ENCODE peak calls at places on chromosome 13, in four cellular contexts. One of them, this sample, is unnamed.

GRCh38 chr13:107208889-107209288 is 641.0 kb upstream of the ARGLU1 start:
- DNase-seq in colonic mucosa: no peak
- DNase-seq in DND-41: no peak
- DNase-seq in heart right ventricle: peak; percentile 9
- DNase-seq in this sample: no peak

GRCh38 chr13:32116210-32116609 is 84.6 kb downstream of the FRY start:
- DNase-seq in DND-41: no peak
- DNase-seq in heart right ventricle: no peak
- DNase-seq in colonic mucosa: no peak
- DNase-seq in this sample: peak; percentile 96

GRCh38 chr13:77779461-77780272 is 82.2 kb downstream of the SLAIN1 start:
- DNase-seq in colonic mucosa: peak; percentile 26
- DNase-seq in heart right ventricle: peak; percentile 59
- DNase-seq in DND-41: peak; percentile 28
- DNase-seq in this sample: peak; percentile 92

GRCh38 chr13:51759240-51759639 is 44.7 kb downstream of the DHRS12 start:
- DNase-seq in DND-41: no peak
- DNase-seq in colonic mucosa: no peak
- DNase-seq in heart right ventricle: no peak
- DNase-seq in this sample: no peak

GRCh38 chr13:98827449-98827848 is 75.0 kb upstream of the SLC15A1 start:
- DNase-seq in heart right ventricle: no peak
- DNase-seq in colonic mucosa: no peak
- DNase-seq in DND-41: no peak
- DNase-seq in this sample: peak; percentile 12

GRCh38 chr13:23378009-23378632 is 55.4 kb downstream of the SACS start:
- DNase-seq in heart right ventricle: peak; percentile 51
- DNase-seq in DND-41: peak; percentile 12
- DNase-seq in colonic mucosa: peak; percentile 37
- DNase-seq in this sample: peak; percentile 81

GRCh38 chr13:108225440-108225839 is 7.2 kb downstream of the ABHD13 start:
- DNase-seq in heart right ventricle: no peak
- DNase-seq in DND-41: no peak
- DNase-seq in colonic mucosa: no peak
- DNase-seq in this sample: peak; percentile 37

GRCh38 chr13:114035583-114036501 is 62.0 kb upstream of the C13orf46 start:
- DNase-seq in colonic mucosa: no peak
- DNase-seq in DND-41: no peak
- DNase-seq in heart right ventricle: no peak
- DNase-seq in this sample: no peak

GRCh38 chr13:49220035-49220855 is at the start of gene MLNR:
- DNase-seq in DND-41: no peak
- DNase-seq in heart right ventricle: peak; percentile 16
- DNase-seq in colonic mucosa: peak; percentile 44
- DNase-seq in this sample: no peak

GRCh38 chr13:40058757-40059236 is 403.3 kb downstream of the COG6 start:
- DNase-seq in DND-41: no peak
- DNase-seq in heart right ventricle: no peak
- DNase-seq in colonic mucosa: no peak
- DNase-seq in this sample: no peak

GRCh38 chr13:34867590-34867989 is 74.5 kb upstream of the NBEA start:
- DNase-seq in colonic mucosa: no peak
- DNase-seq in DND-41: no peak
- DNase-seq in heart right ventricle: no peak
- DNase-seq in this sample: no peak

GRCh38 chr13:98253526-98253925 is 76.5 kb upstream of the RNF113B start:
- DNase-seq in heart right ventricle: no peak
- DNase-seq in colonic mucosa: no peak
- DNase-seq in DND-41: no peak
- DNase-seq in this sample: no peak

GRCh38 chr13:28658796-28659610 is at the start of gene POMP:
- DNase-seq in colonic mucosa: peak; percentile 95
- DNase-seq in DND-41: peak; percentile 95
- DNase-seq in heart right ventricle: peak; percentile 96
- DNase-seq in this sample: peak; percentile 97
- TF ChIP-seq CTCF in colonic mucosa: no peak
- TF ChIP-seq CTCF in DND-41: peak; percentile 38
- TF ChIP-seq CTCF in heart right ventricle: no peak
- TF ChIP-seq CTCF in this sample: no peak

GRCh38 chr13:96792188-96792587 is 202.1 kb downstream of the OXGR1 start:
- DNase-seq in DND-41: no peak
- DNase-seq in colonic mucosa: no peak
- DNase-seq in heart right ventricle: no peak
- DNase-seq in this sample: no peak

GRCh38 chr13:96792736-96793444 is 201.4 kb downstream of the OXGR1 start:
- DNase-seq in DND-41: no peak
- DNase-seq in colonic mucosa: no peak
- DNase-seq in heart right ventricle: no peak
- DNase-seq in this sample: no peak

GRCh38 chr13:96796234-96796633 is 198.0 kb downstream of the OXGR1 start:
- DNase-seq in heart right ventricle: no peak
- DNase-seq in DND-41: no peak
- DNase-seq in colonic mucosa: no peak
- DNase-seq in this sample: no peak
- TF ChIP-seq CTCF in heart right ventricle: no peak
- TF ChIP-seq CTCF in DND-41: no peak
- TF ChIP-seq CTCF in colonic mucosa: no peak
- TF ChIP-seq CTCF in this sample: no peak

DNA sequence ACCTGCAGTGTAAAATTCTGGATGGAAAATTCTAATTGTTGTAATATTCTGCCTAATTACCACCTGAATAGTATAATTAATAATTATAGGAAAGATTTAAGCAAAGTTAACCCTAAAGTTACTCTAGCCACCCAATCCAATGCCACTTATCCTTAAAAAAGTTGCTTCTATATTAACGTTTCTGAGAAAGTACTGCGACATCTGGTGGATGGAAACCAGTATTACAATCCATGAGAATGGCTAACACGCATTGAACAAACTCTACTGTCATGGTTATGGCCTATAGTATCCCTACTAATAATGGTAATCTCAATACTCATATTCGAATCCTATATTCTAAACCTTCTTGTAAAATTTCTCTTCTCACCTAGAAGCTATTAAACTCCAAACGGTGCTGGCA is 1551.8 kb downstream of the SLITRK1 start:
- DNase-seq in DND-41: no peak
- DNase-seq in heart right ventricle: no peak
- DNase-seq in colonic mucosa: no peak
- DNase-seq in this sample: peak; percentile 42
- TF ChIP-seq CTCF in DND-41: peak; percentile 51
- TF ChIP-seq CTCF in heart right ventricle: peak; percentile 28
- TF ChIP-seq CTCF in colonic mucosa: no peak
- TF ChIP-seq CTCF in this sample: peak; percentile 54

GRCh38 chr13:41074523-41074922 is 13.2 kb downstream of the WBP4 start:
- DNase-seq in colonic mucosa: no peak
- DNase-seq in heart right ventricle: no peak
- DNase-seq in DND-41: no peak
- DNase-seq in this sample: no peak

GRCh38 chr13:41075485-41075884 is 14.2 kb downstream of the WBP4 start:
- DNase-seq in colonic mucosa: no peak
- DNase-seq in heart right ventricle: no peak
- DNase-seq in DND-41: no peak
- DNase-seq in this sample: no peak

GRCh38 chr13:41077475-41077874 is 16.2 kb downstream of the WBP4 start:
- DNase-seq in heart right ventricle: no peak
- DNase-seq in DND-41: no peak
- DNase-seq in colonic mucosa: no peak
- DNase-seq in this sample: no peak

GRCh38 chr13:41071775-41072174 is 10.5 kb downstream of the WBP4 start:
- DNase-seq in colonic mucosa: no peak
- DNase-seq in heart right ventricle: no peak
- DNase-seq in DND-41: no peak
- DNase-seq in this sample: no peak

GRCh38 chr13:41075034-41075433 is 13.7 kb downstream of the WBP4 start:
- DNase-seq in colonic mucosa: no peak
- DNase-seq in heart right ventricle: no peak
- DNase-seq in DND-41: no peak
- DNase-seq in this sample: peak; percentile 59
- TF ChIP-seq CTCF in colonic mucosa: no peak
- TF ChIP-seq CTCF in heart right ventricle: peak; percentile 48
- TF ChIP-seq CTCF in DND-41: peak; percentile 66
- TF ChIP-seq CTCF in this sample: peak; percentile 15

DNA sequence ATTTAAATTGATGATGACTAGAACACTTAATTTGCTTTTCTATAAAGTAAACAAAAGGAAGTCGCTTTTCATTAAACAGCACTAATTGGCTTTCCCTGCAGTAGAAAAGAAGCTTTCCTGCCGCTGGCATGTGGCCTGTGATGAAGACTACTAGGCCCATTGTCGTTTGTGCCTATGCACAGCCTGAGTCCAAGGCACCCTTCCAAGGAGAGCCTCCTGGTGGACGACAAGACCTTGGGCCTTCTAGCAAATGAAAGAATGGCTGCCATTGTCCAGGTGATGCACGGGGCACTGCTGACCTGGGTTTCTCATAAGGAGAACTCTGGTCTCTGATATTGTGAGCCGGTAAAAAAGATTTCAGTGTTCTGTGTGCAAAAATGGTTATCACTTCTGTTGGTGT is 233.0 kb downstream of the COL4A1 start:
- DNase-seq in DND-41: no peak
- DNase-seq in colonic mucosa: no peak
- DNase-seq in heart right ventricle: no peak
- DNase-seq in this sample: no peak
- TF ChIP-seq CTCF in DND-41: no peak
- TF ChIP-seq CTCF in colonic mucosa: no peak
- TF ChIP-seq CTCF in heart right ventricle: no peak
- TF ChIP-seq CTCF in this sample: no peak

GRCh38 chr13:30934381-30934780 is 1.9 kb downstream of the TEX26 start:
- DNase-seq in DND-41: no peak
- DNase-seq in heart right ventricle: no peak
- DNase-seq in colonic mucosa: no peak
- DNase-seq in this sample: peak; percentile 5
- TF ChIP-seq CTCF in DND-41: no peak
- TF ChIP-seq CTCF in heart right ventricle: no peak
- TF ChIP-seq CTCF in colonic mucosa: no peak
- TF ChIP-seq CTCF in this sample: no peak

DNA sequence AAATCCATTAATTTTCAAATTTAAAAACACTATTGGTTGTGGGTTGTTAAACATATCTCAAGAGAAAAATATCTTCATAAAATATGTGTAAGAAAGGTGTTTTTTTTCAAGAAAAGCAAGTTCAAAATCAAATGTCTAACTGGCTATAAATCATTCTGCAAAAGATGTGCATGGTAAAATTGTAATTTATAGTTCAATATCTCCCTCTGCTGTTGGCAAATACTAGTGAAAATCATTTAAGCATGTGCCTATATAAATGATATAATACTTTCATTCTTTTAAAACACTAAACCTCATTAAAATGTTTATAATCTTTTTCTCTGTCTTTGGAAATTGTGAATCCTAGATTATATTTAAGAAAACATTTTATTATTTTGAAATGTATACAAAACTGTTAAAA is 17.2 kb upstream of the SLITRK6 start:
- DNase-seq in colonic mucosa: no peak
- DNase-seq in DND-41: no peak
- DNase-seq in heart right ventricle: no peak
- DNase-seq in this sample: no peak
- TF ChIP-seq CTCF in colonic mucosa: no peak
- TF ChIP-seq CTCF in DND-41: peak; percentile 35
- TF ChIP-seq CTCF in heart right ventricle: no peak
- TF ChIP-seq CTCF in this sample: no peak